ENCODE peak calls at places on chromosomes 4 and X, in four cellular contexts. U, B, T and R are unnamed samples.

GRCh38 chr4:22587253-22587652 is 71.4 kb upstream of the ADGRA3 start:
- DNase-seq in U (no peak), T (no peak), B (no peak), R (no peak)

GRCh38 chrX:1750267-1750666 is 135.4 kb downstream of the ASMT start:
- DNase-seq in U (no peak), B (no peak), T (no peak), R (no peak)

GRCh38 chr4:57318694-57319093 is 208.5 kb upstream of the IGFBP7 start:
- DNase-seq in U (no peak), B (no peak), T (no peak), R (no peak)

GRCh38 chr4:89254847-89255246 is 52.8 kb downstream of the GPRIN3 start:
- DNase-seq in B (peak; percentile 68), T (no peak), U (peak; percentile 29), R (peak; percentile 7)

GRCh38 chrX:331145-331771 is 12.7 kb upstream of the GTPBP6 start:
- DNase-seq in B (no peak), U (peak; percentile 27), T (no peak), R (peak; percentile 28)

GRCh38 chrX:63275127-63275526 is 76.0 kb downstream of the SPIN4 start:
- DNase-seq in U (peak; percentile 27), T (no peak), B (peak; percentile 18), R (peak; percentile 10)

GRCh38 chr4:110155632-110156031 is 42.8 kb downstream of the ELOVL6 start:
- DNase-seq in T (no peak), B (no peak), U (no peak), R (peak; percentile 12)

GRCh38 chr4:67935888-67936287 is 27.4 kb downstream of the TMPRSS11A start:
- DNase-seq in B (no peak), U (no peak), T (no peak), R (no peak)

GRCh38 chr4:140374130-140374477 is 658 bp downstream of the SCOC start:
- DNase-seq in U (no peak), B (no peak), T (no peak), R (no peak)

GRCh38 chr4:163913571-163913970 is 419.1 kb downstream of the TMA16 start:
- DNase-seq in U (no peak), T (no peak), B (no peak), R (no peak)

GRCh38 chrX:139816204-139816603 is 108.2 kb upstream of the MCF2 start:
- DNase-seq in T (no peak), U (peak; percentile 22), B (no peak), R (no peak)

GRCh38 chrX:139811942-139812629 is 104.1 kb upstream of the MCF2 start:
- DNase-seq in B (no peak), T (no peak), U (no peak), R (no peak)

GRCh38 chrX:139820358-139820984 is 112.4 kb downstream of the ATP11C start:
- DNase-seq in U (no peak), B (no peak), T (no peak), R (no peak)

GRCh38 chrX:139815771-139816170 is 107.8 kb upstream of the MCF2 start:
- DNase-seq in B (no peak), T (no peak), U (no peak), R (no peak)
- H3K9me1 ChIP-seq in B (no peaks in the 10 kb centered on the region), T (no peaks in the 10 kb centered on the region), U (no peaks in the 10 kb centered on the region), R (no peaks in the 10 kb centered on the region)

GRCh38 chr4:82543131-82543530 is 18.7 kb downstream of the TMEM150C start:
- DNase-seq in T (no peak), B (no peak), U (no peak), R (no peak)

GRCh38 chr4:82542642-82543041 is 19.1 kb downstream of the TMEM150C start:
- DNase-seq in T (no peak), B (no peak), U (no peak), R (no peak)
- H3K9me1 ChIP-seq in T (no peaks in the 10 kb centered on the region), B (no peaks in the 10 kb centered on the region), U (no peaks in the 10 kb centered on the region), R (no peaks in the 10 kb centered on the region)

DNA sequence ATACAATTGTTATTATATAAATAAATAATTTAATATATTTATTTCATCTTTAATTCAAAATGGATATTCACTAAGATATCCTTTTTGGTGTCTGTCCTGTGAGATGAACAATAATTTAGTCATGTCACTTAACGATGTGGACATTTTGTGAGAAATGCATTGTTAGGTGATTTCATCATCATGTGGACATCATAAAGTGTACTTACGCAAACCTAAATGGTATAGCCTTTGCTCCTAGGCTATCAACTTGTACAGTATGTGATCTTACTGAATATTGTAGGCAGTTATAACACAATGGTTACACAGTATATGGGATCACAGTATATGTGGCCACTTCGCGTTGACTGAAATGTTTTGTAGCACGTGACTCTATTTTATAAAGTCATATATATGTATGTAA is 20.2 kb upstream of the CHRNA9 start:
- DNase-seq in U (no peak), B (no peak), T (no peak), R (no peak)
- H3K9me1 ChIP-seq in U (no peaks in the 10 kb centered on the region), B (no peaks in the 10 kb centered on the region), T (no peaks in the 10 kb centered on the region), R (peaks cover 6% of the 10 kb centered on the region)

DNA sequence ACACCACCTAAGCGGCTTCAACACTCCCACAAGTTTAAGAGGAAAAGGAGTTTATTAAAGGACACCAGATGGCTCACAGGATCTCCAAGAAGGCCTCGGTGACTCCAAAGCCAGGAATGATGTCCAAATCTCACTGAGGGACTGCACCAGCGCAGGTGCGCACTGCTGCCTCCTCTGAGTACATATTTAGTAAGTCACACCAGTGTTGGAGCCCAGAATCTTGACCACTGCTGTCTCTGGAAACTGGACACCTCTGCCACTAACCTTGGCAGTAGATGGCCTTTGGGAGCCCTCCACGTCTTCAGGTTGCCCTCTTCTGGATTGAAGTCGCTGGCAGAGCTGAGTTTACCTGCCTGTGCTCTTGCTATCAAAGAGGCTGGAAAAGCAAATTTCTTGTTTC is 10.1 kb upstream of the RS1 start:
- DNase-seq in B (no peak), T (no peak), U (no peak), R (no peak)
- H3K9me1 ChIP-seq in B (no peaks in the 10 kb centered on the region), T (no peaks in the 10 kb centered on the region), U (no peaks in the 10 kb centered on the region), R (no peaks in the 10 kb centered on the region)